ENCODE peak calls at places on chromosomes 7 and 10, in ten cellular contexts. One of them, this sample, is unnamed.
A peak's percentile ranks its signal among the peaks of the same experiment; 100 is the strongest.

GRCh38 chr10:11049772-11050171 is 32.1 kb downstream of the CELF2 start:
- DNase-seq in spleen: no peak
- DNase-seq in Peyer's patch: no peak
- DNase-seq in adrenal gland: no peak
- DNase-seq in stomach: no peak
- DNase-seq in IMR-90: no peak
- DNase-seq in HCT116: no peak
- DNase-seq in body of pancreas: no peak
- DNase-seq in endothelial cell of umbilical vein: no peak
- DNase-seq in HepG2: no peak
- DNase-seq in this sample: no peak

GRCh38 chr10:1560535-1561192 is 176.7 kb downstream of the ADARB2 start:
- DNase-seq in endothelial cell of umbilical vein: no peak
- DNase-seq in body of pancreas: no peak
- DNase-seq in Peyer's patch: no peak
- DNase-seq in HCT116: no peak
- DNase-seq in stomach: no peak
- DNase-seq in adrenal gland: no peak
- DNase-seq in HepG2: no peak
- DNase-seq in spleen: peak; percentile 56
- DNase-seq in IMR-90: no peak
- DNase-seq in this sample: peak; percentile 28

GRCh38 chr10:98076086-98076485 is 45.7 kb upstream of the CRTAC1 start:
- DNase-seq in Peyer's patch: no peak
- DNase-seq in body of pancreas: no peak
- DNase-seq in stomach: no peak
- DNase-seq in IMR-90: no peak
- DNase-seq in HCT116: no peak
- DNase-seq in HepG2: no peak
- DNase-seq in spleen: no peak
- DNase-seq in endothelial cell of umbilical vein: no peak
- DNase-seq in adrenal gland: no peak
- DNase-seq in this sample: no peak

GRCh38 chr7:26461508-26461907 is 169.8 kb downstream of the SNX10 start:
- DNase-seq in IMR-90: no peak
- DNase-seq in adrenal gland: no peak
- DNase-seq in stomach: no peak
- DNase-seq in body of pancreas: no peak
- DNase-seq in endothelial cell of umbilical vein: no peak
- DNase-seq in HCT116: no peak
- DNase-seq in Peyer's patch: no peak
- DNase-seq in HepG2: no peak
- DNase-seq in spleen: no peak
- DNase-seq in this sample: no peak

GRCh38 chr7:132009778-132010177 is 453.4 kb upstream of the PODXL start:
- DNase-seq in stomach: no peak
- DNase-seq in Peyer's patch: no peak
- DNase-seq in IMR-90: no peak
- DNase-seq in body of pancreas: no peak
- DNase-seq in spleen: no peak
- DNase-seq in adrenal gland: no peak
- DNase-seq in HCT116: no peak
- DNase-seq in HepG2: no peak
- DNase-seq in endothelial cell of umbilical vein: no peak
- DNase-seq in this sample: no peak

GRCh38 chr10:48773580-48773979 is 88.9 kb downstream of the WDFY4 start:
- DNase-seq in body of pancreas: no peak
- DNase-seq in HCT116: no peak
- DNase-seq in IMR-90: no peak
- DNase-seq in stomach: no peak
- DNase-seq in endothelial cell of umbilical vein: no peak
- DNase-seq in adrenal gland: no peak
- DNase-seq in HepG2: no peak
- DNase-seq in spleen: no peak
- DNase-seq in Peyer's patch: no peak
- DNase-seq in this sample: no peak

GRCh38 chr7:7917593-7917992 is 51.0 kb upstream of the GLCCI1 start:
- DNase-seq in IMR-90: no peak
- DNase-seq in HCT116: no peak
- DNase-seq in spleen: no peak
- DNase-seq in body of pancreas: no peak
- DNase-seq in HepG2: no peak
- DNase-seq in Peyer's patch: no peak
- DNase-seq in adrenal gland: no peak
- DNase-seq in endothelial cell of umbilical vein: no peak
- DNase-seq in stomach: no peak
- DNase-seq in this sample: no peak

GRCh38 chr7:141593134-141593533 is 41.9 kb downstream of the AGK start:
- DNase-seq in stomach: no peak
- DNase-seq in Peyer's patch: no peak
- DNase-seq in spleen: no peak
- DNase-seq in endothelial cell of umbilical vein: peak; percentile 14
- DNase-seq in adrenal gland: no peak
- DNase-seq in IMR-90: peak; percentile 91
- DNase-seq in HepG2: no peak
- DNase-seq in body of pancreas: no peak
- DNase-seq in HCT116: no peak
- DNase-seq in this sample: no peak

GRCh38 chr10:89207801-89208551 is 859 bp upstream of the CH25H start:
- DNase-seq in adrenal gland: peak; percentile 50
- DNase-seq in Peyer's patch: peak; percentile 29
- DNase-seq in endothelial cell of umbilical vein: no peak
- DNase-seq in HCT116: no peak
- DNase-seq in body of pancreas: peak; percentile 41
- DNase-seq in HepG2: no peak
- DNase-seq in stomach: no peak
- DNase-seq in IMR-90: no peak
- DNase-seq in spleen: peak; percentile 87
- DNase-seq in this sample: peak; percentile 78

GRCh38 chr10:22986771-22987542 is 59.1 kb downstream of the ARMC3 start:
- DNase-seq in HepG2: peak; percentile 6
- DNase-seq in IMR-90: peak; percentile 38
- DNase-seq in endothelial cell of umbilical vein: peak; percentile 55
- DNase-seq in HCT116: peak; percentile 21
- DNase-seq in body of pancreas: no peak
- DNase-seq in adrenal gland: no peak
- DNase-seq in Peyer's patch: no peak
- DNase-seq in stomach: no peak
- DNase-seq in spleen: no peak
- DNase-seq in this sample: no peak

GRCh38 chr10:130778166-130778545 is 533.4 kb downstream of the TCERG1L start:
- DNase-seq in body of pancreas: peak; percentile 5
- DNase-seq in Peyer's patch: no peak
- DNase-seq in adrenal gland: no peak
- DNase-seq in HCT116: no peak
- DNase-seq in IMR-90: no peak
- DNase-seq in HepG2: no peak
- DNase-seq in stomach: no peak
- DNase-seq in spleen: no peak
- DNase-seq in endothelial cell of umbilical vein: no peak
- DNase-seq in this sample: peak; percentile 19

DNA sequence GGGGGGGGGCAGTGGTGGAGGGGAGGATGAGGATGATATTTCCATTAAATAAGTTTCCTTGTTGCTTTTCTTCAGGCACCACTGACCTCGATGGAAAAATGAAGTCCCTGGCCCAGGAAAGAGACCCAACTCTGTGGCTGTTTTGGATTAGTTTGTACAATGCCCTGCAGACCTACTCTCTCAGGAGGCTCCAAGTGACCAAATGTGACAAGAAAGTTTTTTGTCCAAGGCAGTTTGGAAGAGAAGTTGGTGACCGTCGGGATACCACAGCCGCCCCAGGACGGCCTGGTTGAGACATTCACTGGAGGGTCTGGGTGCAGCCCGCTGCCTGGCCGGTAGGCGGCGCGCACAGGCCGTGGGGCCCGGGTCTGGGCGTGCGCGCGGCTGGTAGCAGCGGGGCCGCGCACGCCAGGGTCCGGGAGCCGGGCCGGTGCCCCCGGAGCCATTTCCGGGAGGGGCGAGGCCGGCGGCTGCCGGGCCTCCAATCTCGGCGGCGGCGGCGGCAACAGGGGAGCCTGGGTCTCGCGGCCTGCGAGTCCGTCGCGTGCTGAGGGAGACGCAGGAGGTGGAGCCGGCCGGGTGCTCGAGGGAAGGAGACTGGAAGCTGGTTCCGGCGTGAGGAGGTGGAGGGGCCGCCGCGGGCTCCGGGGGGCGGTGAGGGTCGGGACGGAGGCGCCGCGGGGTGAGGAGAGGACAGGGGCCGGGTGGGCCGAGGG is at the start of gene SGPL1:
- DNase-seq in HepG2: peak; percentile 63
- DNase-seq in stomach: peak; percentile 92
- DNase-seq in body of pancreas: peak; percentile 88
- DNase-seq in Peyer's patch: peak; percentile 85
- DNase-seq in IMR-90: peak; percentile 71
- DNase-seq in spleen: peak; percentile 97
- DNase-seq in HCT116: peak; percentile 55
- DNase-seq in adrenal gland: peak; percentile 90
- DNase-seq in endothelial cell of umbilical vein: peak; percentile 79
- DNase-seq in this sample: peak; percentile 91
- TF ChIP-seq POLR2A in HepG2: no peak
- TF ChIP-seq POLR2A in stomach: no peak
- TF ChIP-seq POLR2A in body of pancreas: peak; percentile 67
- TF ChIP-seq POLR2A in Peyer's patch: peak; percentile 73
- TF ChIP-seq POLR2A in IMR-90: peak; percentile 45
- TF ChIP-seq POLR2A in spleen: no peak
- TF ChIP-seq POLR2A in HCT116: peak; percentile 27
- TF ChIP-seq POLR2A in adrenal gland: no peak
- TF ChIP-seq POLR2A in endothelial cell of umbilical vein: no peak
- TF ChIP-seq POLR2A in this sample: no peak

DNA sequence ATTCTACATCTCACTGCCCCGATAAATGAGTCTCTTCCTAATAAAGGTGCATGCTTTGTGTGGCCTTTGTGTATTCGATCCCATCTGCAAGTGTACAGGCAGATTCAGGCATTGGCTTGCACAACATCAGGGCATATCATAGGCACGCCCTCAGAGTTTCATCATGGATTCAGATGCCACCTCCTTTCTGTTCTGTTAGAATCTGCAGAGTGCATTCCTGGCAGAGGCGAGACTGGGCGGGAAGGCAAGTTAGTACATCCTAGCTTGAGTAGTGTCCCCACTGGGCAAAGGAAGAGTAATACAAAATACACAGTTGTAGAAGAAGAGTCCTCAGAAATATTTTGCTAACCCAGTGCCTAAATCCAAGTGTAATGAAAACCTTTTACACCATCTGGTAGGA is 346.5 kb upstream of the GALNT17 start:
- DNase-seq in IMR-90: no peak
- DNase-seq in endothelial cell of umbilical vein: no peak
- DNase-seq in HepG2: no peak
- DNase-seq in adrenal gland: no peak
- DNase-seq in stomach: no peak
- DNase-seq in HCT116: no peak
- DNase-seq in Peyer's patch: no peak
- DNase-seq in body of pancreas: no peak
- DNase-seq in spleen: no peak
- DNase-seq in this sample: no peak
- H3K36me3 ChIP-seq in IMR-90: peaks cover 22% of the 10 kb centered on the region
- H3K36me3 ChIP-seq in endothelial cell of umbilical vein: no peaks in the 10 kb centered on the region
- H3K36me3 ChIP-seq in HepG2: no peaks in the 10 kb centered on the region
- H3K36me3 ChIP-seq in adrenal gland: no peaks in the 10 kb centered on the region
- H3K36me3 ChIP-seq in stomach: peaks cover 44% of the 10 kb centered on the region
- H3K36me3 ChIP-seq in HCT116: no peaks in the 10 kb centered on the region
- H3K36me3 ChIP-seq in Peyer's patch: no peaks in the 10 kb centered on the region
- H3K36me3 ChIP-seq in body of pancreas: peaks cover 7% of the 10 kb centered on the region
- H3K36me3 ChIP-seq in spleen: no peaks in the 10 kb centered on the region
- H3K36me3 ChIP-seq in this sample: peaks cover 51% of the 10 kb centered on the region

GRCh38 chr10:24467094-24467493 is 256.6 kb downstream of the ARHGAP21 start:
- DNase-seq in HepG2: no peak
- DNase-seq in spleen: no peak
- DNase-seq in Peyer's patch: no peak
- DNase-seq in body of pancreas: no peak
- DNase-seq in IMR-90: no peak
- DNase-seq in adrenal gland: no peak
- DNase-seq in HCT116: no peak
- DNase-seq in endothelial cell of umbilical vein: no peak
- DNase-seq in stomach: no peak
- DNase-seq in this sample: no peak

GRCh38 chr10:24468281-24468751 is 255.4 kb downstream of the ARHGAP21 start:
- DNase-seq in Peyer's patch: no peak
- DNase-seq in IMR-90: no peak
- DNase-seq in stomach: peak; percentile 43
- DNase-seq in HepG2: no peak
- DNase-seq in spleen: no peak
- DNase-seq in HCT116: no peak
- DNase-seq in endothelial cell of umbilical vein: no peak
- DNase-seq in body of pancreas: peak; percentile 37
- DNase-seq in adrenal gland: no peak
- DNase-seq in this sample: no peak

GRCh38 chr10:24466616-24466949 is 257.1 kb downstream of the ARHGAP21 start:
- DNase-seq in spleen: no peak
- DNase-seq in Peyer's patch: no peak
- DNase-seq in body of pancreas: no peak
- DNase-seq in IMR-90: no peak
- DNase-seq in HepG2: no peak
- DNase-seq in stomach: no peak
- DNase-seq in HCT116: no peak
- DNase-seq in endothelial cell of umbilical vein: no peak
- DNase-seq in adrenal gland: no peak
- DNase-seq in this sample: no peak

GRCh38 chr10:24467605-24468004 is 256.1 kb downstream of the ARHGAP21 start:
- DNase-seq in endothelial cell of umbilical vein: no peak
- DNase-seq in stomach: no peak
- DNase-seq in HCT116: no peak
- DNase-seq in Peyer's patch: no peak
- DNase-seq in adrenal gland: no peak
- DNase-seq in spleen: no peak
- DNase-seq in body of pancreas: no peak
- DNase-seq in IMR-90: no peak
- DNase-seq in HepG2: no peak
- DNase-seq in this sample: no peak

GRCh38 chr10:24469993-24470392 is 253.7 kb downstream of the ARHGAP21 start:
- DNase-seq in IMR-90: no peak
- DNase-seq in endothelial cell of umbilical vein: no peak
- DNase-seq in body of pancreas: peak; percentile 37
- DNase-seq in Peyer's patch: no peak
- DNase-seq in stomach: no peak
- DNase-seq in spleen: no peak
- DNase-seq in HepG2: no peak
- DNase-seq in adrenal gland: no peak
- DNase-seq in HCT116: no peak
- DNase-seq in this sample: no peak
- TF ChIP-seq POLR2A in IMR-90: no peak
- TF ChIP-seq POLR2A in endothelial cell of umbilical vein: no peak
- TF ChIP-seq POLR2A in body of pancreas: no peak
- TF ChIP-seq POLR2A in Peyer's patch: no peak
- TF ChIP-seq POLR2A in stomach: no peak
- TF ChIP-seq POLR2A in spleen: no peak
- TF ChIP-seq POLR2A in HepG2: no peak
- TF ChIP-seq POLR2A in adrenal gland: no peak
- TF ChIP-seq POLR2A in HCT116: no peak
- TF ChIP-seq POLR2A in this sample: no peak

GRCh38 chr10:3167611-3168330 is 4.8 kb downstream of the PITRM1 start:
- DNase-seq in body of pancreas: no peak
- DNase-seq in HCT116: no peak
- DNase-seq in IMR-90: no peak
- DNase-seq in spleen: no peak
- DNase-seq in adrenal gland: peak; percentile 35
- DNase-seq in stomach: no peak
- DNase-seq in endothelial cell of umbilical vein: no peak
- DNase-seq in Peyer's patch: no peak
- DNase-seq in HepG2: no peak
- DNase-seq in this sample: no peak
- H3K36me3 ChIP-seq in body of pancreas: peaks cover 20% of the 10 kb centered on the region
- H3K36me3 ChIP-seq in HCT116: peaks cover 57% of the 10 kb centered on the region
- H3K36me3 ChIP-seq in IMR-90: peaks cover 52% of the 10 kb centered on the region
- H3K36me3 ChIP-seq in spleen: peaks cover 5% of the 10 kb centered on the region
- H3K36me3 ChIP-seq in adrenal gland: no peaks in the 10 kb centered on the region
- H3K36me3 ChIP-seq in stomach: peaks cover 71% of the 10 kb centered on the region
- H3K36me3 ChIP-seq in endothelial cell of umbilical vein: peaks cover 24% of the 10 kb centered on the region
- H3K36me3 ChIP-seq in Peyer's patch: no peaks in the 10 kb centered on the region
- H3K36me3 ChIP-seq in HepG2: peaks cover 48% of the 10 kb centered on the region
- H3K36me3 ChIP-seq in this sample: peaks cover 19% of the 10 kb centered on the region

This sample was measured in sigmoid colon.